ENCODE peak calls at places on chromosomes 11 and 22, in ten cellular contexts. X is T-helper 2 cell treated with Interferon-gamma antibody and Interleukin-4, amounts not matched to agents 5 μg/mL and 100 μg/mL, for 36 hours; Y is mesendoderm; V is activated naive CD8-positive, alpha-beta T cell treated with anti-CD3 and anti-CD28 coated beads for 36 hours; Q is D341Med; S is stimulated activated CD8-positive, alpha-beta memory T cell treated with anti-CD3 and anti-CD28 coated beads, Interleukin-4, amount 100 ng/mL, for 24 hours; N is RPMI7951; T is immature natural killer cell; J is H7; I is A549. E is an unnamed sample.

GRCh38 chr11:77524539-77524938 is 50.6 kb upstream of the PAK1 start:
- DNase-seq in V (no peak), I (no peak), X (no peak), Y (no peak), J (no peak), T (no peak), N (no peak), S (no peak), Q (no peak), E (no peak)

GRCh38 chr11:64141081-64141783 is 24.7 kb downstream of the MACROD1 start:
- DNase-seq in Q (no peak), N (no peak), V (no peak), T (no peak), J (no peak), I (no peak), X (no peak), Y (no peak), S (no peak), E (peak; percentile 71)

GRCh38 chr11:128908391-128909246 is 17.5 kb downstream of the KCNJ5 start:
- DNase-seq in Y (no peak), S (no peak), Q (no peak), T (no peak), I (peak; percentile 27), N (peak; percentile 95), V (no peak), J (no peak), X (no peak), E (peak; percentile 74)

GRCh38 chr11:85627332-85627997 is at the start of gene DLG2:
- DNase-seq in Q (peak; percentile 47), X (peak; percentile 10), S (no peak), I (no peak), J (no peak), T (no peak), V (peak; percentile 1), Y (peak; percentile 53), N (peak; percentile 58), E (peak; percentile 21)

GRCh38 chr11:32939866-32940265 is 47.3 kb downstream of the QSER1 start:
- DNase-seq in N (peak; percentile 32), J (no peak), I (no peak), T (no peak), X (no peak), S (no peak), V (no peak), Y (no peak), Q (no peak), E (no peak)

GRCh38 chr11:112538529-112538928 is 277.9 kb upstream of the PLET1 start:
- DNase-seq in X (no peak), S (no peak), I (no peak), T (no peak), N (no peak), Q (no peak), V (no peak), Y (no peak), J (no peak), E (no peak)

GRCh38 chr11:133366088-133366487 is 166.2 kb downstream of the OPCML start:
- DNase-seq in V (no peak), S (no peak), Q (no peak), Y (no peak), X (no peak), J (no peak), N (no peak), I (no peak), T (no peak), E (no peak)

GRCh38 chr11:130522284-130522961 is 74.0 kb downstream of the ADAMTS15 start:
- DNase-seq in N (peak; percentile 85), S (no peak), X (no peak), Y (peak; percentile 98), T (no peak), Q (peak; percentile 26), I (peak; percentile 79), V (no peak), J (peak; percentile 85), E (peak; percentile 70)

GRCh38 chr11:11998091-11998781 is 10.2 kb downstream of the DKK3 start:
- DNase-seq in Y (no peak), Q (no peak), I (peak; percentile 79), N (peak; percentile 92), S (no peak), T (peak; percentile 7), X (peak; percentile 16), V (no peak), J (no peak), E (no peak)

GRCh38 chr11:3799883-3800282 is 2.5 kb upstream of the NUP98 start:
- DNase-seq in J (no peak), T (no peak), X (no peak), Q (no peak), N (no peak), Y (no peak), I (no peak), V (no peak), S (no peak), E (no peak)

GRCh38 chr22:37849089-37849751 is at the start of gene EIF3L:
- DNase-seq in N (peak; percentile 82), J (peak; percentile 97), Y (peak; percentile 95), S (peak; percentile 85), Q (peak; percentile 95), X (peak; percentile 92), V (peak; percentile 91), I (peak; percentile 90), T (peak; percentile 82), E (peak; percentile 96)

GRCh38 chr22:36332623-36333331 is 55.0 kb downstream of the MYH9 start:
- DNase-seq in T (no peak), V (peak; percentile 73), Y (peak; percentile 75), Q (no peak), N (peak; percentile 89), J (peak; percentile 74), I (no peak), S (no peak), X (peak; percentile 73), E (no peak)

GRCh38 chr11:23974046-23974445 is 522.8 kb upstream of the LUZP2 start:
- DNase-seq in V (no peak), T (no peak), I (no peak), N (no peak), J (no peak), Y (no peak), S (no peak), Q (no peak), X (no peak), E (no peak)

GRCh38 chr22:18064636-18065035 is 13.2 kb upstream of the PEX26 start:
- DNase-seq in T (no peak), V (no peak), S (no peak), J (no peak), X (no peak), N (no peak), Q (no peak), Y (no peak), I (no peak), E (no peak)

GRCh38 chr11:75781296-75781695 is 12.7 kb downstream of the DGAT2 start:
- DNase-seq in S (no peak), T (no peak), V (no peak), Y (no peak), X (no peak), Q (no peak), I (no peak), J (no peak), N (no peak), E (no peak)

GRCh38 chr11:7261578-7261977 is 9.9 kb downstream of the SYT9 start:
- DNase-seq in X (no peak), I (no peak), N (no peak), J (no peak), Y (no peak), S (no peak), T (no peak), Q (no peak), V (no peak), E (no peak)

GRCh38 chr11:117855452-117855851 is 21.0 kb downstream of the FXYD6 start:
- DNase-seq in S (no peak), Y (peak; percentile 38), J (peak; percentile 64), V (no peak), T (no peak), N (no peak), X (no peak), Q (no peak), I (no peak), E (no peak)

GRCh38 chr11:15059132-15059531 is 14.3 kb upstream of the CALCB start:
- DNase-seq in Y (no peak), J (no peak), V (no peak), X (no peak), Q (no peak), T (no peak), S (no peak), N (no peak), I (no peak), E (no peak)

GRCh38 chr22:22480940-22481339 is 27.6 kb downstream of the ZNF280B start:
- DNase-seq in N (no peak), T (no peak), I (no peak), S (no peak), X (no peak), Y (no peak), Q (no peak), J (no peak), V (no peak), E (no peak)

GRCh38 chr11:20840341-20840740 is 171.0 kb downstream of the NELL1 start:
- DNase-seq in S (no peak), I (no peak), J (no peak), T (no peak), Q (no peak), Y (no peak), N (no peak), X (no peak), V (no peak), E (peak; percentile 17)

GRCh38 chr11:134360050-134360835 is 28.5 kb downstream of the GLB1L2 start:
- DNase-seq in Q (peak; percentile 94), Y (peak; percentile 92), I (peak; percentile 78), S (peak; percentile 64), J (peak; percentile 98), X (peak; percentile 70), N (peak; percentile 27), T (peak; percentile 78), V (peak; percentile 81), E (peak; percentile 98)

GRCh38 chr11:65802841-65803240 is 16.0 kb downstream of the OVOL1 start:
- DNase-seq in Y (no peak), J (peak; percentile 19), N (no peak), V (no peak), T (no peak), X (no peak), I (no peak), Q (no peak), S (no peak), E (no peak)

GRCh38 chr11:32109138-32109537 is 18.3 kb downstream of the RCN1 start:
- DNase-seq in N (peak; percentile 76), J (no peak), S (no peak), V (no peak), X (no peak), Q (no peak), Y (no peak), I (no peak), T (no peak), E (no peak)

GRCh38 chr22:38863531-38864131 is 8.4 kb downstream of the CBX6 start:
- DNase-seq in T (no peak), J (peak; percentile 53), Y (no peak), V (no peak), S (no peak), N (no peak), X (no peak), I (no peak), Q (no peak), E (no peak)

GRCh38 chr11:24406980-24407379 is 89.9 kb upstream of the LUZP2 start:
- DNase-seq in I (no peak), Y (no peak), T (no peak), N (no peak), V (no peak), X (no peak), J (no peak), Q (no peak), S (no peak), E (no peak)

GRCh38 chr11:3840289-3840869 is 380 bp downstream of the RHOG start:
- DNase-seq in I (no peak), Y (no peak), S (no peak), J (peak; percentile 82), X (peak; percentile 39), N (no peak), Q (peak; percentile 48), V (peak; percentile 44), T (no peak), E (peak; percentile 60)

GRCh38 chr22:44109417-44109816 is 71.3 kb upstream of the PARVG start:
- DNase-seq in J (no peak), Q (no peak), N (no peak), V (no peak), S (no peak), X (no peak), Y (no peak), I (no peak), T (no peak), E (peak; percentile 47)

GRCh38 chr22:41681616-41682015 is 7.1 kb downstream of the SNU13 start:
- DNase-seq in V (no peak), X (no peak), T (no peak), S (no peak), J (no peak), Y (no peak), I (no peak), Q (peak; percentile 5), N (no peak), E (no peak)

E was measured in SK-N-SH.